ENCODE peak calls at places on chromosomes 13 and 19, in five cellular contexts. J is psoas muscle; O is breast epithelium; A is substantia nigra; B is CD8-positive, alpha-beta memory T cell. E is an unnamed sample.

GRCh38 chr19:46528601-46529447 is 33.2 kb upstream of the PNMA8B start:
- DNase-seq in J (no peak), O (no peak), A (no peak), B (no peak), E (no peak)

GRCh38 chr13:100063333-100063732 is 25.6 kb upstream of the PCCA start:
- DNase-seq in J (no peak), O (no peak), A (no peak), B (no peak), E (no peak)

GRCh38 chr13:85441364-85441763 is 357.9 kb downstream of the SLITRK6 start:
- DNase-seq in J (no peak), O (no peak), A (no peak), B (no peak), E (no peak)

GRCh38 chr19:13015361-13016231 is 20.3 kb downstream of the NFIX start:
- DNase-seq in J (no peak), O (no peak), A (no peak), B (no peak), E (no peak)

GRCh38 chr13:42883771-42884170 is 102.4 kb downstream of the FAM216B start:
- DNase-seq in J (no peak), O (no peak), A (no peak), B (no peak), E (no peak)

GRCh38 chr19:44677019-44677809 is 5.9 kb downstream of the CEACAM19 start:
- DNase-seq in J (no peak), O (no peak), A (no peak), B (no peak), E (no peak)

GRCh38 chr13:55199132-55199531 is 1941.6 kb upstream of the PRR20A start:
- DNase-seq in J (no peak), O (no peak), A (no peak), B (no peak), E (no peak)

GRCh38 chr19:1027953-1028902 is 1.8 kb downstream of the CNN2 start:
- DNase-seq in J (peak; percentile 71), O (peak; percentile 78), A (no peak), B (peak; percentile 76), E (peak; percentile 82)

GRCh38 chr13:47726394-47726793 is 274.7 kb downstream of the SUCLA2 start:
- DNase-seq in J (no peak), O (no peak), A (no peak), B (no peak), E (no peak)

GRCh38 chr19:48390188-48391099 is 907 bp downstream of the KDELR1 start:
- DNase-seq in J (peak; percentile 70), O (peak; percentile 67), A (peak; percentile 25), B (peak; percentile 65), E (peak; percentile 91)

GRCh38 chr13:113906566-113906965 is 42.7 kb upstream of the GAS6 start:
- DNase-seq in J (no peak), O (peak; percentile 41), A (no peak), B (no peak), E (peak; percentile 20)

GRCh38 chr19:1245468-1245867 is 2.9 kb upstream of the MIDN start:
- DNase-seq in J (peak; percentile 78), O (no peak), A (no peak), B (no peak), E (no peak)

GRCh38 chr13:76012091-76012721 is 376.1 kb downstream of the LMO7 start:
- DNase-seq in J (no peak), O (no peak), A (no peak), B (no peak), E (no peak)

GRCh38 chr19:14035706-14036105 is 4.1 kb downstream of the IL27RA start:
- DNase-seq in J (no peak), O (no peak), A (no peak), B (no peak), E (no peak)

GRCh38 chr13:110942248-110942981 is 27.5 kb upstream of the ANKRD10 start:
- DNase-seq in J (no peak), O (no peak), A (no peak), B (no peak), E (no peak)

GRCh38 chr19:10863107-10863700 is 8.1 kb upstream of the CARM1 start:
- DNase-seq in J (peak; percentile 33), O (peak; percentile 76), A (no peak), B (no peak), E (peak; percentile 93)

GRCh38 chr19:39009001-39009400 is 23.3 kb downstream of the FBXO27 start:
- DNase-seq in J (no peak), O (no peak), A (no peak), B (no peak), E (no peak)

GRCh38 chr19:31392514-31392913 is 43.3 kb upstream of the TSHZ3 start:
- DNase-seq in J (no peak), O (no peak), A (no peak), B (no peak), E (no peak)

GRCh38 chr19:55646889-55647731 is 902 bp upstream of the CCDC106 start:
- DNase-seq in J (no peak), O (no peak), A (no peak), B (no peak), E (no peak)
- H3K27ac ChIP-seq in J (peak overlapping the region; percentile 80), O (peak overlapping the region; percentile 86), A (peak overlapping the region; percentile 53), B (peak overlapping the region; percentile 69), E (peak overlapping the region; percentile 89)

DNA sequence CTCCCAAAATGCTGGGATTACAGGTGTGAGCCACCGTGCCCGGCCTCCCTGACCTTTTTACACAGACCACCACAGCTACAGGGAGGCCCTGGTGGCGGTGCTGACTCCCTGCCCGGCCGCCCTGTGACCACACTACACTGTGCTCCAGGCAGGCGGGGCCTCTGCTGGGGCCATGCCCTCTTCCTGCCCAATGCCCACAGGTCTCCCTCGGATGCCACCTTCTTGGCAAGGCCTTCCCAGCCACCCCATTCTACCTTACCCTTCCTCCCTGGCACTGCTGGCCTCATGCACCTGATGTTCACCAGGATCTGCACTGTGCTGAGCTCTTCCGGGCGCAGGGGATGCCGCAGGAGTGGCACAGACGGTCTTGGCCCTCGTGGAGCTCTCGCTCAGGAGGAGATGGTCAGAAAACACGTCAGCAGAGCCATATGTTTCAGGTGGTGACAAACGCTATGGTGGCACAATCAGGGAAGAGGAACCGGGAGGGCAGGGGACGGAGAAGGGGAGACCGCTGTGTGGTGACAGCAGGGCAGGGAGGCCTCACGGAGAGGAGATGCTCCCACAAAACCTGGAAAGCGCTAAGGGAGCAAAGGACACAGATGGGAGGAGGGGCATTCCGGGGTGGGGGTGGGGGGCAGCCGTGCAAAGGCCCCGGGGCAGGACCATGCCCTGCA is 4.1 kb downstream of the PIP5K1C start:
- DNase-seq in J (no peak), O (no peak), A (no peak), B (no peak), E (peak; percentile 58)
- H3K27ac ChIP-seq in J (no peak overlapping the region), O (no peak overlapping the region), A (no peak overlapping the region), B (no peak overlapping the region), E (no peak overlapping the region)

DNA sequence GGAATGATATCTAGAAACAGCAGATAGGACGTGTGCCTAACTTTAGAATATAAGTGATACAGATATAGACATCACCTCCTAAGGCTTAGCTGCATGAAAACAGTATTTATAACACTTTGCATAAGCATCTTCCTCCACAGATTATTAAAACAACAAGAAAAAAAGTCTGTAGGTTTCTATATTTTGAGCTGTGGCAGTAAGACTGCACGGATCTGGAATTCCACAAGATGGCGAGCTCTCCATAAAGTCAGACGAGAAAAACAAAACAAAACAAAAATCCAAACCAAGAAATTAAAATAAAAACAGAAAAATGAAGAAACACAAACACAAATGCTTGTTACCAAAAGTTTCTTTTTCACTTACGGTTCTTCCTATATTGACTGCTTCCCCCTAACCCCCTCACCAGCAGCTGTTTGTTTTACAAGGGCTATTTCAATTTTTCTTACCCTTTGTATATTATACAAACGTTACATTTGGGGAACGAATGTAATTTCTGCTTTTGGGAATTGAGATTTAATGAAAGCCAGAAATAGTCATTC is 285.8 kb downstream of the MYO16 start:
- DNase-seq in J (no peak), O (no peak), A (no peak), B (no peak), E (no peak)
- H3K27ac ChIP-seq in J (no peak overlapping the region), O (peak overlapping the region; percentile 72), A (no peak overlapping the region), B (no peak overlapping the region), E (peak overlapping the region; percentile 46)

DNA sequence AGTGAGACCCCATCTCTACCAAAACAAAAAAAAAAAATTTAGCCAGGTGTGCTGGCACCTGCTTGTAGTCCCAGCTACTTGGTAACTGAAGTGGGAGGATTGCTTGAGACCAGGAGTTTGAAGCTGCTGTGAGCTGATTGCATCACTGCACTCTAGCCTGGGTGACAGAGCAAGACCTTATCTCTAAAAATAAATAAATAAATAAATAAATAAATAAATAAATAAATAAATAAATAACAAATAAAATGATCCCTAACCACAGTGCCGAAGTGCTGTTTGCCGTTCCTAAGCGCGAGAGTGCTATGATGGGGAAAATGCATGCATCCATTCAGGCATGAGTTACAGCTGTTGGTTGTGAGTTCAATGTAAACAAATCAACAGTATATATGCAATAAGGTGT is 27.2 kb downstream of the WDR88 start:
- DNase-seq in J (no peak), O (no peak), A (no peak), B (no peak), E (no peak)
- H3K27ac ChIP-seq in J (no peak overlapping the region), O (no peak overlapping the region), A (no peak overlapping the region), B (no peak overlapping the region), E (no peak overlapping the region)

DNA sequence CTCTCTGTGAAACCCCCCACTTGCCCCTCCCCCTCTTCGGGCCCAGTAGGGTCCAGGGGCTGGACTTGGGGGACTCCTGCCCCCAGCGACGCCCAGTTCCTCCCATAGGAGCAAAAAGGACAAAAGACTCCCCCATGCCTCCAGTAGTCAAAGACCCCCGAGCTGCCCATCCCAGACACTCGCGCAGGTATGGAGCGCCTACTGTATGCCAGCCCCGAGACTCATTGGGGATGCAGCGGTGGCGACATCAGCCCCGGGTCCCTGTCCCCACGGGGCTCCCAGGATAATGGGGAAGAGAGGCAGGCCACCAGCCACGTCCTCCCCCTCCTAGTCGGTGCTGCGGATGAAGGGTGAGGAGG is 18.3 kb upstream of the ZNRF4 start:
- DNase-seq in J (no peak), O (no peak), A (no peak), B (no peak), E (no peak)
- H3K27ac ChIP-seq in J (no peak overlapping the region), O (no peak overlapping the region), A (no peak overlapping the region), B (no peak overlapping the region), E (no peak overlapping the region)

GRCh38 chr19:7994923-7995682 is 10.3 kb downstream of the ELAVL1 start:
- DNase-seq in J (no peak), O (no peak), A (no peak), B (no peak), E (no peak)

GRCh38 chr19:7993560-7993959 is 11.9 kb downstream of the ELAVL1 start:
- DNase-seq in J (no peak), O (no peak), A (no peak), B (no peak), E (no peak)

GRCh38 chr19:7992575-7992974 is 12.9 kb downstream of the ELAVL1 start:
- DNase-seq in J (no peak), O (no peak), A (no peak), B (no peak), E (no peak)

GRCh38 chr19:7995756-7996155 is 9.7 kb downstream of the ELAVL1 start:
- DNase-seq in J (no peak), O (no peak), A (no peak), B (no peak), E (no peak)

DNA sequence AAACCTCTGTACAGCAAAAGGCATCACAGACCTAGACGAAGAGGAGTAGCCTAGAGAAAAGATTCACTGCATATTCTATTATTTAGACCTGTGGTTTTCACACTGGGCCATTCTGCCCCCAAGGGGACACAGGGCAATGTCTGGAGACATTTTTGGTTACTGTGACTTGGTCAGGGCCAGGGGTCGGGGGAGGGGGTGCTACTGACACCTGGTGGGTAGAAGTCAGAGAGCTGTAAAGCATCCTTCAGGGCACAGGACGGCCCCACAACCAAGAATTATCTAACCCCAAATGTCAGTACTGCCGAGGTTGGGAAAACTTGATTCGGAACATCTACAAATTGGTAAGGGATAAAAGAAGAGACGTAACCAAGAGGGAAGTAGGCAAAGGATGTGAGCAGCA is 11.3 kb downstream of the ELAVL1 start:
- DNase-seq in J (no peak), O (no peak), A (no peak), B (no peak), E (no peak)
- H3K27ac ChIP-seq in J (peak overlapping the region; percentile 69), O (peak overlapping the region; percentile 68), A (no peak overlapping the region), B (no peak overlapping the region), E (peak overlapping the region; percentile 13)